ENCODE peak calls at places on chromosome 5, in six cellular contexts. One of them, this sample, is unnamed.

GRCh38 chr5:164255598-164256213 is 750.3 kb downstream of the MAT2B start:
- DNase-seq in midbrain: no peak
- DNase-seq in kidney epithelial cell: no peak
- DNase-seq in right lobe of liver: no peak
- DNase-seq in stimulated activated CD8-positive, alpha-beta memory T cell treated with anti-CD3 and anti-CD28 coated beads, Interleukin-4, amount 100 ng/mL, for 24 hours: no peak
- DNase-seq in stimulated activated CD4-positive, alpha-beta T cell treated with anti-CD3 and anti-CD28 coated beads, Interleukin-2, amount 100 ng/mL, for 48 hours: no peak
- DNase-seq in this sample: no peak

GRCh38 chr5:170860818-170861217 is 1.0 kb upstream of the RANBP17 start:
- DNase-seq in midbrain: no peak
- DNase-seq in right lobe of liver: no peak
- DNase-seq in stimulated activated CD4-positive, alpha-beta T cell treated with anti-CD3 and anti-CD28 coated beads, Interleukin-2, amount 100 ng/mL, for 48 hours: no peak
- DNase-seq in stimulated activated CD8-positive, alpha-beta memory T cell treated with anti-CD3 and anti-CD28 coated beads, Interleukin-4, amount 100 ng/mL, for 24 hours: no peak
- DNase-seq in kidney epithelial cell: no peak
- DNase-seq in this sample: no peak

GRCh38 chr5:75055727-75056144 is 3.4 kb upstream of the GCNT4 start:
- DNase-seq in right lobe of liver: no peak
- DNase-seq in stimulated activated CD4-positive, alpha-beta T cell treated with anti-CD3 and anti-CD28 coated beads, Interleukin-2, amount 100 ng/mL, for 48 hours: no peak
- DNase-seq in stimulated activated CD8-positive, alpha-beta memory T cell treated with anti-CD3 and anti-CD28 coated beads, Interleukin-4, amount 100 ng/mL, for 24 hours: no peak
- DNase-seq in kidney epithelial cell: no peak
- DNase-seq in midbrain: no peak
- DNase-seq in this sample: peak

GRCh38 chr5:180168758-180169157 is 40.3 kb downstream of the RASGEF1C start:
- DNase-seq in midbrain: no peak
- DNase-seq in right lobe of liver: no peak
- DNase-seq in stimulated activated CD4-positive, alpha-beta T cell treated with anti-CD3 and anti-CD28 coated beads, Interleukin-2, amount 100 ng/mL, for 48 hours: no peak
- DNase-seq in stimulated activated CD8-positive, alpha-beta memory T cell treated with anti-CD3 and anti-CD28 coated beads, Interleukin-4, amount 100 ng/mL, for 24 hours: no peak
- DNase-seq in kidney epithelial cell: no peak
- DNase-seq in this sample: peak

GRCh38 chr5:180990889-180991257 is 2.2 kb downstream of the BTNL3 start:
- DNase-seq in stimulated activated CD8-positive, alpha-beta memory T cell treated with anti-CD3 and anti-CD28 coated beads, Interleukin-4, amount 100 ng/mL, for 24 hours: no peak
- DNase-seq in stimulated activated CD4-positive, alpha-beta T cell treated with anti-CD3 and anti-CD28 coated beads, Interleukin-2, amount 100 ng/mL, for 48 hours: no peak
- DNase-seq in right lobe of liver: no peak
- DNase-seq in kidney epithelial cell: no peak
- DNase-seq in midbrain: no peak
- DNase-seq in this sample: no peak

GRCh38 chr5:113378081-113378480 is 56.7 kb downstream of the TSSK1B start:
- DNase-seq in stimulated activated CD8-positive, alpha-beta memory T cell treated with anti-CD3 and anti-CD28 coated beads, Interleukin-4, amount 100 ng/mL, for 24 hours: no peak
- DNase-seq in right lobe of liver: no peak
- DNase-seq in midbrain: no peak
- DNase-seq in stimulated activated CD4-positive, alpha-beta T cell treated with anti-CD3 and anti-CD28 coated beads, Interleukin-2, amount 100 ng/mL, for 48 hours: no peak
- DNase-seq in kidney epithelial cell: no peak
- DNase-seq in this sample: no peak

GRCh38 chr5:138911441-138911840 is 36.3 kb upstream of the LRRTM2 start:
- DNase-seq in midbrain: no peak
- DNase-seq in kidney epithelial cell: no peak
- DNase-seq in right lobe of liver: no peak
- DNase-seq in stimulated activated CD8-positive, alpha-beta memory T cell treated with anti-CD3 and anti-CD28 coated beads, Interleukin-4, amount 100 ng/mL, for 24 hours: no peak
- DNase-seq in stimulated activated CD4-positive, alpha-beta T cell treated with anti-CD3 and anti-CD28 coated beads, Interleukin-2, amount 100 ng/mL, for 48 hours: no peak
- DNase-seq in this sample: no peak

GRCh38 chr5:142883025-142883424 is 112.8 kb downstream of the ARHGAP26 start:
- DNase-seq in stimulated activated CD8-positive, alpha-beta memory T cell treated with anti-CD3 and anti-CD28 coated beads, Interleukin-4, amount 100 ng/mL, for 24 hours: no peak
- DNase-seq in midbrain: no peak
- DNase-seq in stimulated activated CD4-positive, alpha-beta T cell treated with anti-CD3 and anti-CD28 coated beads, Interleukin-2, amount 100 ng/mL, for 48 hours: no peak
- DNase-seq in kidney epithelial cell: no peak
- DNase-seq in right lobe of liver: no peak
- DNase-seq in this sample: no peak

GRCh38 chr5:173245319-173246134 is 10.5 kb upstream of the NKX2-5 start:
- DNase-seq in kidney epithelial cell: no peak
- DNase-seq in midbrain: no peak
- DNase-seq in stimulated activated CD4-positive, alpha-beta T cell treated with anti-CD3 and anti-CD28 coated beads, Interleukin-2, amount 100 ng/mL, for 48 hours: no peak
- DNase-seq in stimulated activated CD8-positive, alpha-beta memory T cell treated with anti-CD3 and anti-CD28 coated beads, Interleukin-4, amount 100 ng/mL, for 24 hours: no peak
- DNase-seq in right lobe of liver: no peak
- DNase-seq in this sample: no peak

GRCh38 chr5:32760091-32760509 is 49.0 kb downstream of the NPR3 start:
- DNase-seq in right lobe of liver: no peak
- DNase-seq in stimulated activated CD4-positive, alpha-beta T cell treated with anti-CD3 and anti-CD28 coated beads, Interleukin-2, amount 100 ng/mL, for 48 hours: no peak
- DNase-seq in kidney epithelial cell: peak
- DNase-seq in midbrain: no peak
- DNase-seq in stimulated activated CD8-positive, alpha-beta memory T cell treated with anti-CD3 and anti-CD28 coated beads, Interleukin-4, amount 100 ng/mL, for 24 hours: no peak
- DNase-seq in this sample: no peak

GRCh38 chr5:75185763-75186162 is 50.9 kb downstream of the ANKRD31 start:
- DNase-seq in kidney epithelial cell: no peak
- DNase-seq in stimulated activated CD8-positive, alpha-beta memory T cell treated with anti-CD3 and anti-CD28 coated beads, Interleukin-4, amount 100 ng/mL, for 24 hours: no peak
- DNase-seq in midbrain: no peak
- DNase-seq in stimulated activated CD4-positive, alpha-beta T cell treated with anti-CD3 and anti-CD28 coated beads, Interleukin-2, amount 100 ng/mL, for 48 hours: no peak
- DNase-seq in right lobe of liver: no peak
- DNase-seq in this sample: no peak

GRCh38 chr5:172505840-172506638 is 51.7 kb upstream of the SH3PXD2B start:
- DNase-seq in stimulated activated CD8-positive, alpha-beta memory T cell treated with anti-CD3 and anti-CD28 coated beads, Interleukin-4, amount 100 ng/mL, for 24 hours: no peak
- DNase-seq in right lobe of liver: no peak
- DNase-seq in midbrain: no peak
- DNase-seq in stimulated activated CD4-positive, alpha-beta T cell treated with anti-CD3 and anti-CD28 coated beads, Interleukin-2, amount 100 ng/mL, for 48 hours: no peak
- DNase-seq in kidney epithelial cell: no peak
- DNase-seq in this sample: no peak

GRCh38 chr5:172688735-172689572 is 47.9 kb downstream of the NEURL1B start:
- DNase-seq in right lobe of liver: no peak
- DNase-seq in kidney epithelial cell: no peak
- DNase-seq in midbrain: no peak
- DNase-seq in stimulated activated CD4-positive, alpha-beta T cell treated with anti-CD3 and anti-CD28 coated beads, Interleukin-2, amount 100 ng/mL, for 48 hours: no peak
- DNase-seq in stimulated activated CD8-positive, alpha-beta memory T cell treated with anti-CD3 and anti-CD28 coated beads, Interleukin-4, amount 100 ng/mL, for 24 hours: no peak
- DNase-seq in this sample: no peak

GRCh38 chr5:68673451-68674180 is 420.2 kb upstream of the SLC30A5 start:
- DNase-seq in right lobe of liver: no peak
- DNase-seq in stimulated activated CD4-positive, alpha-beta T cell treated with anti-CD3 and anti-CD28 coated beads, Interleukin-2, amount 100 ng/mL, for 48 hours: no peak
- DNase-seq in kidney epithelial cell: peak
- DNase-seq in stimulated activated CD8-positive, alpha-beta memory T cell treated with anti-CD3 and anti-CD28 coated beads, Interleukin-4, amount 100 ng/mL, for 24 hours: no peak
- DNase-seq in midbrain: no peak
- DNase-seq in this sample: peak

GRCh38 chr5:95931118-95931833 is 30.4 kb downstream of the ELL2 start:
- DNase-seq in stimulated activated CD4-positive, alpha-beta T cell treated with anti-CD3 and anti-CD28 coated beads, Interleukin-2, amount 100 ng/mL, for 48 hours: no peak
- DNase-seq in kidney epithelial cell: no peak
- DNase-seq in right lobe of liver: no peak
- DNase-seq in stimulated activated CD8-positive, alpha-beta memory T cell treated with anti-CD3 and anti-CD28 coated beads, Interleukin-4, amount 100 ng/mL, for 24 hours: no peak
- DNase-seq in midbrain: no peak
- DNase-seq in this sample: no peak

GRCh38 chr5:991472-992267 is 16.9 kb upstream of the NKD2 start:
- DNase-seq in right lobe of liver: no peak
- DNase-seq in stimulated activated CD4-positive, alpha-beta T cell treated with anti-CD3 and anti-CD28 coated beads, Interleukin-2, amount 100 ng/mL, for 48 hours: no peak
- DNase-seq in kidney epithelial cell: no peak
- DNase-seq in midbrain: no peak
- DNase-seq in stimulated activated CD8-positive, alpha-beta memory T cell treated with anti-CD3 and anti-CD28 coated beads, Interleukin-4, amount 100 ng/mL, for 24 hours: no peak
- DNase-seq in this sample: no peak

GRCh38 chr5:5537426-5537825 is 114.9 kb downstream of the ICE1 start:
- DNase-seq in stimulated activated CD4-positive, alpha-beta T cell treated with anti-CD3 and anti-CD28 coated beads, Interleukin-2, amount 100 ng/mL, for 48 hours: no peak
- DNase-seq in midbrain: no peak
- DNase-seq in right lobe of liver: no peak
- DNase-seq in kidney epithelial cell: no peak
- DNase-seq in stimulated activated CD8-positive, alpha-beta memory T cell treated with anti-CD3 and anti-CD28 coated beads, Interleukin-4, amount 100 ng/mL, for 24 hours: no peak
- DNase-seq in this sample: no peak

GRCh38 chr5:64840958-64841357 is 72.2 kb downstream of the CWC27 start:
- DNase-seq in midbrain: no peak
- DNase-seq in right lobe of liver: no peak
- DNase-seq in stimulated activated CD8-positive, alpha-beta memory T cell treated with anti-CD3 and anti-CD28 coated beads, Interleukin-4, amount 100 ng/mL, for 24 hours: no peak
- DNase-seq in kidney epithelial cell: no peak
- DNase-seq in stimulated activated CD4-positive, alpha-beta T cell treated with anti-CD3 and anti-CD28 coated beads, Interleukin-2, amount 100 ng/mL, for 48 hours: no peak
- DNase-seq in this sample: no peak

GRCh38 chr5:15968994-15969393 is 210.6 kb downstream of the MARCHF11 start:
- DNase-seq in kidney epithelial cell: no peak
- DNase-seq in stimulated activated CD4-positive, alpha-beta T cell treated with anti-CD3 and anti-CD28 coated beads, Interleukin-2, amount 100 ng/mL, for 48 hours: no peak
- DNase-seq in midbrain: no peak
- DNase-seq in right lobe of liver: no peak
- DNase-seq in stimulated activated CD8-positive, alpha-beta memory T cell treated with anti-CD3 and anti-CD28 coated beads, Interleukin-4, amount 100 ng/mL, for 24 hours: no peak
- DNase-seq in this sample: no peak

GRCh38 chr5:179370490-179371122 is 25.3 kb upstream of the ADAMTS2 start:
- DNase-seq in kidney epithelial cell: no peak
- DNase-seq in right lobe of liver: peak
- DNase-seq in stimulated activated CD8-positive, alpha-beta memory T cell treated with anti-CD3 and anti-CD28 coated beads, Interleukin-4, amount 100 ng/mL, for 24 hours: no peak
- DNase-seq in midbrain: peak
- DNase-seq in stimulated activated CD4-positive, alpha-beta T cell treated with anti-CD3 and anti-CD28 coated beads, Interleukin-2, amount 100 ng/mL, for 48 hours: no peak
- DNase-seq in this sample: no peak

GRCh38 chr5:172777381-172778222 is 6.6 kb upstream of the DUSP1 start:
- DNase-seq in kidney epithelial cell: no peak
- DNase-seq in stimulated activated CD4-positive, alpha-beta T cell treated with anti-CD3 and anti-CD28 coated beads, Interleukin-2, amount 100 ng/mL, for 48 hours: peak
- DNase-seq in right lobe of liver: peak
- DNase-seq in stimulated activated CD8-positive, alpha-beta memory T cell treated with anti-CD3 and anti-CD28 coated beads, Interleukin-4, amount 100 ng/mL, for 24 hours: peak
- DNase-seq in midbrain: no peak
- DNase-seq in this sample: peak

GRCh38 chr5:166582416-166582815 is 1709.0 kb upstream of the WWC1 start:
- DNase-seq in kidney epithelial cell: no peak
- DNase-seq in midbrain: no peak
- DNase-seq in stimulated activated CD4-positive, alpha-beta T cell treated with anti-CD3 and anti-CD28 coated beads, Interleukin-2, amount 100 ng/mL, for 48 hours: no peak
- DNase-seq in right lobe of liver: no peak
- DNase-seq in stimulated activated CD8-positive, alpha-beta memory T cell treated with anti-CD3 and anti-CD28 coated beads, Interleukin-4, amount 100 ng/mL, for 24 hours: no peak
- DNase-seq in this sample: no peak

GRCh38 chr5:180494510-180495181 is 467 bp downstream of the CNOT6 start:
- DNase-seq in kidney epithelial cell: no peak
- DNase-seq in right lobe of liver: peak
- DNase-seq in midbrain: peak
- DNase-seq in stimulated activated CD8-positive, alpha-beta memory T cell treated with anti-CD3 and anti-CD28 coated beads, Interleukin-4, amount 100 ng/mL, for 24 hours: peak
- DNase-seq in stimulated activated CD4-positive, alpha-beta T cell treated with anti-CD3 and anti-CD28 coated beads, Interleukin-2, amount 100 ng/mL, for 48 hours: peak
- DNase-seq in this sample: peak

GRCh38 chr5:172564187-172564586 is 76.9 kb upstream of the NEURL1B start:
- DNase-seq in right lobe of liver: peak
- DNase-seq in kidney epithelial cell: no peak
- DNase-seq in midbrain: no peak
- DNase-seq in stimulated activated CD8-positive, alpha-beta memory T cell treated with anti-CD3 and anti-CD28 coated beads, Interleukin-4, amount 100 ng/mL, for 24 hours: no peak
- DNase-seq in stimulated activated CD4-positive, alpha-beta T cell treated with anti-CD3 and anti-CD28 coated beads, Interleukin-2, amount 100 ng/mL, for 48 hours: no peak
- DNase-seq in this sample: no peak

GRCh38 chr5:2750758-2751464 is 566 bp downstream of the IRX2 start:
- DNase-seq in stimulated activated CD4-positive, alpha-beta T cell treated with anti-CD3 and anti-CD28 coated beads, Interleukin-2, amount 100 ng/mL, for 48 hours: no peak
- DNase-seq in stimulated activated CD8-positive, alpha-beta memory T cell treated with anti-CD3 and anti-CD28 coated beads, Interleukin-4, amount 100 ng/mL, for 24 hours: no peak
- DNase-seq in right lobe of liver: no peak
- DNase-seq in kidney epithelial cell: no peak
- DNase-seq in midbrain: no peak
- DNase-seq in this sample: no peak

GRCh38 chr5:140342287-140342686 is 4.1 kb downstream of the HBEGF start:
- DNase-seq in right lobe of liver: no peak
- DNase-seq in kidney epithelial cell: no peak
- DNase-seq in midbrain: no peak
- DNase-seq in stimulated activated CD4-positive, alpha-beta T cell treated with anti-CD3 and anti-CD28 coated beads, Interleukin-2, amount 100 ng/mL, for 48 hours: peak
- DNase-seq in stimulated activated CD8-positive, alpha-beta memory T cell treated with anti-CD3 and anti-CD28 coated beads, Interleukin-4, amount 100 ng/mL, for 24 hours: no peak
- DNase-seq in this sample: no peak

GRCh38 chr5:82092-82491 is 9.9 kb upstream of the PLEKHG4B start:
- DNase-seq in midbrain: no peak
- DNase-seq in stimulated activated CD4-positive, alpha-beta T cell treated with anti-CD3 and anti-CD28 coated beads, Interleukin-2, amount 100 ng/mL, for 48 hours: no peak
- DNase-seq in right lobe of liver: no peak
- DNase-seq in kidney epithelial cell: no peak
- DNase-seq in stimulated activated CD8-positive, alpha-beta memory T cell treated with anti-CD3 and anti-CD28 coated beads, Interleukin-4, amount 100 ng/mL, for 24 hours: no peak
- DNase-seq in this sample: no peak

GRCh38 chr5:118115791-118116190 is 872.6 kb downstream of the DTWD2 start:
- DNase-seq in midbrain: no peak
- DNase-seq in stimulated activated CD4-positive, alpha-beta T cell treated with anti-CD3 and anti-CD28 coated beads, Interleukin-2, amount 100 ng/mL, for 48 hours: no peak
- DNase-seq in stimulated activated CD8-positive, alpha-beta memory T cell treated with anti-CD3 and anti-CD28 coated beads, Interleukin-4, amount 100 ng/mL, for 24 hours: no peak
- DNase-seq in kidney epithelial cell: no peak
- DNase-seq in right lobe of liver: no peak
- DNase-seq in this sample: no peak

GRCh38 chr5:157167219-157167621 is 1.2 kb upstream of the GARIN3 start:
- DNase-seq in stimulated activated CD4-positive, alpha-beta T cell treated with anti-CD3 and anti-CD28 coated beads, Interleukin-2, amount 100 ng/mL, for 48 hours: no peak
- DNase-seq in midbrain: no peak
- DNase-seq in right lobe of liver: no peak
- DNase-seq in kidney epithelial cell: peak
- DNase-seq in stimulated activated CD8-positive, alpha-beta memory T cell treated with anti-CD3 and anti-CD28 coated beads, Interleukin-4, amount 100 ng/mL, for 24 hours: no peak
- DNase-seq in this sample: no peak

GRCh38 chr5:133147411-133147810 is 95.6 kb downstream of the HSPA4 start:
- DNase-seq in kidney epithelial cell: no peak
- DNase-seq in stimulated activated CD8-positive, alpha-beta memory T cell treated with anti-CD3 and anti-CD28 coated beads, Interleukin-4, amount 100 ng/mL, for 24 hours: no peak
- DNase-seq in right lobe of liver: no peak
- DNase-seq in stimulated activated CD4-positive, alpha-beta T cell treated with anti-CD3 and anti-CD28 coated beads, Interleukin-2, amount 100 ng/mL, for 48 hours: no peak
- DNase-seq in midbrain: no peak
- DNase-seq in this sample: no peak

GRCh38 chr5:87916320-87916719 is 352.3 kb downstream of the TMEM161B start:
- DNase-seq in stimulated activated CD4-positive, alpha-beta T cell treated with anti-CD3 and anti-CD28 coated beads, Interleukin-2, amount 100 ng/mL, for 48 hours: no peak
- DNase-seq in midbrain: no peak
- DNase-seq in right lobe of liver: no peak
- DNase-seq in stimulated activated CD8-positive, alpha-beta memory T cell treated with anti-CD3 and anti-CD28 coated beads, Interleukin-4, amount 100 ng/mL, for 24 hours: no peak
- DNase-seq in kidney epithelial cell: no peak
- DNase-seq in this sample: no peak

GRCh38 chr5:171152382-171152781 is 156.7 kb upstream of the TLX3 start:
- DNase-seq in right lobe of liver: no peak
- DNase-seq in stimulated activated CD8-positive, alpha-beta memory T cell treated with anti-CD3 and anti-CD28 coated beads, Interleukin-4, amount 100 ng/mL, for 24 hours: no peak
- DNase-seq in kidney epithelial cell: no peak
- DNase-seq in stimulated activated CD4-positive, alpha-beta T cell treated with anti-CD3 and anti-CD28 coated beads, Interleukin-2, amount 100 ng/mL, for 48 hours: no peak
- DNase-seq in midbrain: no peak
- DNase-seq in this sample: peak

GRCh38 chr5:135379052-135379654 is 19.9 kb downstream of the MACROH2A1 start:
- DNase-seq in stimulated activated CD8-positive, alpha-beta memory T cell treated with anti-CD3 and anti-CD28 coated beads, Interleukin-4, amount 100 ng/mL, for 24 hours: no peak
- DNase-seq in stimulated activated CD4-positive, alpha-beta T cell treated with anti-CD3 and anti-CD28 coated beads, Interleukin-2, amount 100 ng/mL, for 48 hours: no peak
- DNase-seq in kidney epithelial cell: no peak
- DNase-seq in midbrain: no peak
- DNase-seq in right lobe of liver: no peak
- DNase-seq in this sample: no peak

GRCh38 chr5:150034677-150035076 is 34.1 kb downstream of the HMGXB3 start:
- DNase-seq in kidney epithelial cell: peak
- DNase-seq in stimulated activated CD4-positive, alpha-beta T cell treated with anti-CD3 and anti-CD28 coated beads, Interleukin-2, amount 100 ng/mL, for 48 hours: no peak
- DNase-seq in right lobe of liver: no peak
- DNase-seq in midbrain: no peak
- DNase-seq in stimulated activated CD8-positive, alpha-beta memory T cell treated with anti-CD3 and anti-CD28 coated beads, Interleukin-4, amount 100 ng/mL, for 24 hours: no peak
- DNase-seq in this sample: no peak

This sample was measured in G401.